ENCODE peak calls at places on chromosomes 2 and 18, in six cellular contexts. U is ovary, V is neural progenitor cell, Z is mucosa of descending colon, D is thoracic aorta, N is astrocyte. L is an unnamed sample. For H3K4me1, the result is how much of the 10 kb centered on the place peaks cover.

GRCh38 chr2:86035883-86036789 is 69.5 kb downstream of the POLR1A start:
- DNase-seq in N (peak), Z (peak), V (no peak), D (no peak), U (peak), L (peak)

GRCh38 chr2:240921319-240922233 is 15.4 kb downstream of the CROCC2 start:
- DNase-seq in V (no peak), Z (peak), D (peak), N (peak), U (peak), L (peak)

GRCh38 chr2:67565761-67566160 is 168.6 kb downstream of the ETAA1 start:
- DNase-seq in D (no peak), N (peak), Z (no peak), V (no peak), U (no peak), L (no peak)

GRCh38 chr2:80364511-80365212 is 60.1 kb upstream of the LRRTM1 start:
- DNase-seq in Z (no peak), U (no peak), D (no peak), V (peak), N (no peak), L (no peak)

GRCh38 chr2:15408759-15409158 is 152.4 kb downstream of the NBAS start:
- DNase-seq in D (no peak), Z (no peak), V (no peak), N (no peak), U (no peak), L (no peak)

GRCh38 chr2:62137431-62137830 is 58.5 kb upstream of the B3GNT2 start:
- DNase-seq in Z (no peak), N (peak), D (no peak), V (no peak), U (no peak), L (no peak)

GRCh38 chr2:3487931-3488554 is 31.3 kb downstream of the ADI1 start:
- DNase-seq in N (no peak), D (no peak), V (no peak), Z (no peak), U (no peak), L (no peak)

GRCh38 chr18:21484851-21485636 is 115.5 kb downstream of the ESCO1 start:
- DNase-seq in V (no peak), N (peak), D (no peak), U (no peak), Z (no peak), L (no peak)

GRCh38 chr2:48398285-48399135 is 131.4 kb upstream of the STON1 start:
- DNase-seq in U (no peak), Z (no peak), N (peak), D (no peak), V (peak), L (peak)

GRCh38 chr2:26401739-26402541 is at the start of gene DRC1:
- DNase-seq in D (peak), N (peak), U (no peak), Z (peak), V (peak), L (peak)

GRCh38 chr2:161426788-161427412 is 10.8 kb downstream of the TBR1 start:
- DNase-seq in Z (peak), D (no peak), V (peak), N (no peak), U (no peak), L (no peak)

GRCh38 chr2:66849128-66849527 is 414.2 kb downstream of the MEIS1 start:
- DNase-seq in D (no peak), V (no peak), U (no peak), N (no peak), Z (no peak), L (no peak)

GRCh38 chr2:11907178-11907577 is 160.7 kb downstream of the LPIN1 start:
- DNase-seq in Z (no peak), U (no peak), D (no peak), N (no peak), V (no peak), L (no peak)

GRCh38 chr2:8662239-8662879 is 19.5 kb upstream of the ID2 start:
- DNase-seq in Z (no peak), U (no peak), D (no peak), N (peak), V (no peak), L (peak)

DNA sequence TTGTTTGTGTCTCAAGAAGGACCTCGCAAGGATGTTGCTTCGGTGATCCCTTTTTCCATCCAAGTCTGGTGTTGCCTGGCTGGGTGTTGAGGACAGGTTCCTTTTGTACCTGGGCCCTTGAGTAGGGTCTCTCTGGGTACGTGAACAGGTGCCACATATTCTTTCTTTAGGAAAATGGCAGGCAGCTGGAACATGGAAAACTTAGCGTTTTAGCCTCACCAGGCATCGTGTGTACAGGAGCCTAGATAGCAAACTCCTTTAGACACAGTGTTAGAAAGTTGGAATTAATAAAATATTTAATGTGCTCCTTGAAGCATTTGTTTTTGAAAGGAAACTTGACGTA is 54.3 kb upstream of the RBM44 start:
- DNase-seq in U (no peak), N (no peak), D (no peak), Z (no peak), V (no peak), L (no peak)
- H3K4me1 ChIP-seq in U (under half), N (under half), D (half or more), Z (under half), V (under half), L (under half)

GRCh38 chr2:127078691-127079270 is 28.2 kb downstream of the BIN1 start:
- DNase-seq in V (no peak), U (no peak), Z (no peak), N (no peak), D (no peak), L (no peak)
- H3K4me1 ChIP-seq in V (under half), U (under half), Z (under half), N (under half), D (under half), L (under half)

GRCh38 chr18:50819027-50819726 is 639 bp downstream of the MRO start:
- DNase-seq in N (peak), U (peak), D (no peak), Z (peak), V (peak), L (peak)
- H3K4me1 ChIP-seq in N (under half), U (under half), D (under half), Z (under half), V (under half), L (under half)

GRCh38 chr2:68744517-68744916 is 9.9 kb downstream of the ARHGAP25 start:
- DNase-seq in V (no peak), D (no peak), U (no peak), Z (no peak), N (no peak), L (peak)
- H3K4me1 ChIP-seq in V (under half), D (under half), U (under half), Z (under half), N (under half), L (under half)

GRCh38 chr2:69310267-69310666 is 76.8 kb downstream of the GFPT1 start:
- DNase-seq in N (no peak), V (no peak), D (no peak), U (no peak), Z (peak), L (no peak)
- H3K4me1 ChIP-seq in N (under half), V (under half), D (half or more), U (under half), Z (under half), L (under half)

GRCh38 chr2:190413421-190413820 is 5.3 kb downstream of the MFSD6 start:
- DNase-seq in N (no peak), U (no peak), Z (no peak), V (no peak), D (no peak), L (peak)
- H3K4me1 ChIP-seq in N (under half), U (under half), Z (under half), V (under half), D (under half), L (under half)

GRCh38 chr18:35045121-35045520 is 3.9 kb downstream of the MAPRE2 start:
- DNase-seq in Z (no peak), D (no peak), V (no peak), U (no peak), N (no peak), L (no peak)
- H3K4me1 ChIP-seq in Z (under half), D (half or more), V (under half), U (under half), N (under half), L (under half)

GRCh38 chr2:20421336-20421987 is 25.4 kb upstream of the RHOB start:
- DNase-seq in Z (no peak), V (no peak), N (no peak), U (no peak), D (no peak), L (no peak)
- H3K4me1 ChIP-seq in Z (under half), V (under half), N (under half), U (under half), D (half or more), L (under half)

GRCh38 chr2:149155181-149155580 is 116.7 kb downstream of the LYPD6B start:
- DNase-seq in V (no peak), D (no peak), Z (no peak), N (no peak), U (no peak), L (no peak)
- H3K4me1 ChIP-seq in V (under half), D (under half), Z (under half), N (under half), U (under half), L (under half)

DNA sequence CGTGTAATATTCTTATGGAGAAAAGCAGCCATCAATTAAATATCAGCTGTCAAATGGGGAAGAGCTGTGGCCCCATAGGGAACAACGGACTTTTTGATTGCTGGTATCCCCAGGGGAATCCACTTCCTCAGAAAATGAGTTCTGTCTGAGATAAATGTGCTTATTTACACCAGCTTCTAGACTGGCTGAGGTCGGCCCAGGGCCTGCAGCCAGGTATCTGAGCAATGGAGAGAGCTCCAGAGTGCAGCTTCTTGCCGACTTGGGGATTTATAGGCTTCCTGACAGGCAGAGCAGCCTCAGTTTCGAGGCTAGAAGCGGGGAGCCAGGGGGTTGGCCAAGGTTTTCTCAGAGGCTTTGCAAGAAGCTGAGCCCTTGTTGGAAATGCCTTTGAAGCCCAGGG is 67.2 kb downstream of the MCFD2 start:
- DNase-seq in U (no peak), V (no peak), Z (peak), D (no peak), N (no peak), L (no peak)
- H3K4me1 ChIP-seq in U (half or more), V (under half), Z (half or more), D (half or more), N (half or more), L (under half)

L was measured in foreskin keratinocyte.